ENCODE peak calls at places on chromosomes 16 and 17, in five cellular contexts. One of them, this sample, is unnamed.

GRCh38 chr17:72691601-72692000 is 400.9 kb downstream of the SLC39A11 start:
- DNase-seq in keratinocyte: no peak
- DNase-seq in GM12864: no peak
- DNase-seq in nucleus accumbens: no peak
- DNase-seq in astrocyte of the spinal cord: peak; percentile 84
- DNase-seq in this sample: no peak

GRCh38 chr17:29827179-29827578 is 102.8 kb downstream of the SSH2 start:
- DNase-seq in nucleus accumbens: no peak
- DNase-seq in keratinocyte: no peak
- DNase-seq in GM12864: no peak
- DNase-seq in astrocyte of the spinal cord: no peak
- DNase-seq in this sample: no peak

GRCh38 chr16:23502466-23502865 is 7.8 kb downstream of the GGA2 start:
- DNase-seq in keratinocyte: no peak
- DNase-seq in GM12864: no peak
- DNase-seq in nucleus accumbens: no peak
- DNase-seq in astrocyte of the spinal cord: no peak
- DNase-seq in this sample: no peak

GRCh38 chr17:6927290-6927844 is 68.5 kb upstream of the ALOX12 start:
- DNase-seq in GM12864: no peak
- DNase-seq in nucleus accumbens: no peak
- DNase-seq in astrocyte of the spinal cord: peak; percentile 22
- DNase-seq in keratinocyte: no peak
- DNase-seq in this sample: no peak

GRCh38 chr16:19853973-19854876 is 30.4 kb downstream of the GPRC5B start:
- DNase-seq in nucleus accumbens: no peak
- DNase-seq in GM12864: no peak
- DNase-seq in keratinocyte: no peak
- DNase-seq in astrocyte of the spinal cord: no peak
- DNase-seq in this sample: no peak

GRCh38 chr16:74896389-74897370 is 88.2 kb downstream of the WDR59 start:
- DNase-seq in nucleus accumbens: no peak
- DNase-seq in GM12864: no peak
- DNase-seq in keratinocyte: peak; percentile 41
- DNase-seq in astrocyte of the spinal cord: peak; percentile 46
- DNase-seq in this sample: no peak

GRCh38 chr17:64148017-64148631 is 18.2 kb upstream of the ERN1 start:
- DNase-seq in GM12864: no peak
- DNase-seq in astrocyte of the spinal cord: peak; percentile 5
- DNase-seq in nucleus accumbens: no peak
- DNase-seq in keratinocyte: no peak
- DNase-seq in this sample: no peak

GRCh38 chr16:67101683-67102082 is 8.1 kb upstream of the PHAF1 start:
- DNase-seq in astrocyte of the spinal cord: peak; percentile 22
- DNase-seq in keratinocyte: no peak
- DNase-seq in nucleus accumbens: no peak
- DNase-seq in GM12864: no peak
- DNase-seq in this sample: no peak

GRCh38 chr17:74042744-74043486 is 160.6 kb upstream of the RPL38 start:
- DNase-seq in nucleus accumbens: peak; percentile 56
- DNase-seq in astrocyte of the spinal cord: peak; percentile 86
- DNase-seq in keratinocyte: peak; percentile 56
- DNase-seq in GM12864: no peak
- DNase-seq in this sample: peak; percentile 37

GRCh38 chr16:20515580-20516179 is 60.5 kb downstream of the ACSM2B start:
- DNase-seq in nucleus accumbens: no peak
- DNase-seq in astrocyte of the spinal cord: no peak
- DNase-seq in GM12864: no peak
- DNase-seq in keratinocyte: no peak
- DNase-seq in this sample: no peak

GRCh38 chr17:19016881-19017280 is 12.3 kb upstream of the FAM83G start:
- DNase-seq in GM12864: no peak
- DNase-seq in keratinocyte: no peak
- DNase-seq in nucleus accumbens: no peak
- DNase-seq in astrocyte of the spinal cord: no peak
- DNase-seq in this sample: no peak

This sample was measured in C1 segment of cervical spinal cord.